ENCODE peak calls at places on chromosome X, in eight cellular contexts. L is stomach, F is K562, B is HCT116, H is suprapubic skin, M is GM12878, R is upper lobe of left lung, V is prostate gland. I is an unnamed sample.

GRCh38 chrX:54758114-54759055 is 39.7 kb downstream of the ITIH6 start:
- DNase-seq in F (no peak), V (no peak), R (no peak), M (no peak), H (no peak), L (no peak), B (no peak), I (no peak)

GRCh38 chrX:48961585-48962091 is 4.2 kb upstream of the OTUD5 start:
- DNase-seq in L (no peak), F (peak; percentile 87), V (no peak), M (no peak), R (no peak), B (no peak), H (no peak), I (peak; percentile 25)

GRCh38 chrX:12615061-12615460 is 176.2 kb upstream of the PRPS2 start:
- DNase-seq in R (no peak), L (no peak), M (no peak), V (no peak), F (no peak), H (no peak), B (no peak), I (no peak)

GRCh38 chrX:56968980-56969379 is 26.4 kb downstream of the SPIN3 start:
- DNase-seq in M (no peak), R (no peak), H (no peak), L (no peak), B (no peak), F (no peak), V (no peak), I (no peak)

GRCh38 chrX:15525664-15526416 is 25.2 kb downstream of the BMX start:
- DNase-seq in M (no peak), F (no peak), V (no peak), H (no peak), L (no peak), R (no peak), B (no peak), I (no peak)

GRCh38 chrX:68693481-68694410 is 46.3 kb downstream of the STARD8 start:
- DNase-seq in R (peak; percentile 82), M (no peak), F (peak; percentile 87), B (no peak), V (peak; percentile 6), L (peak; percentile 56), H (peak; percentile 84), I (peak; percentile 69)

GRCh38 chrX:2701600-2701999 is 10.5 kb downstream of the CD99 start:
- DNase-seq in L (no peak), B (no peak), V (no peak), R (no peak), H (no peak), M (peak; percentile 37), F (no peak), I (no peak)

GRCh38 chrX:101206471-101206870 is 13.1 kb upstream of the DRP2 start:
- DNase-seq in L (no peak), B (peak; percentile 13), M (no peak), F (peak; percentile 51), V (no peak), H (no peak), R (no peak), I (no peak)

GRCh38 chrX:119072771-119073170 is at the start of gene CT47C1:
- DNase-seq in M (no peak), B (no peak), H (no peak), L (no peak), V (no peak), R (no peak), F (peak; percentile 39), I (no peak)

GRCh38 chrX:56366901-56367300 is 134.7 kb downstream of the KLF8 start:
- DNase-seq in H (no peak), M (no peak), R (no peak), F (no peak), V (no peak), B (no peak), L (no peak), I (peak; percentile 52)

GRCh38 chrX:65406532-65406931 is 128.1 kb downstream of the LAS1L start:
- DNase-seq in V (no peak), H (no peak), L (no peak), R (no peak), F (no peak), M (no peak), B (no peak), I (no peak)

GRCh38 chrX:51461053-51462050 is 35.0 kb downstream of the NUDT11 start:
- DNase-seq in M (no peak), L (no peak), B (peak; percentile 7), V (no peak), F (peak; percentile 17), H (no peak), R (no peak), I (no peak)

GRCh38 chrX:11143931-11144678 is 33.0 kb downstream of the HCCS start:
- DNase-seq in M (peak; percentile 42), R (peak; percentile 49), H (no peak), V (peak; percentile 68), F (peak; percentile 58), B (peak; percentile 63), L (peak; percentile 67), I (peak; percentile 58)

GRCh38 chrX:51420610-51421009 is 75.8 kb downstream of the NUDT11 start:
- DNase-seq in B (peak; percentile 23), M (no peak), H (no peak), R (no peak), V (peak; percentile 17), F (peak; percentile 13), L (no peak), I (no peak)

GRCh38 chrX:19638968-19639539 is 123.7 kb upstream of the MAP3K15 start:
- DNase-seq in F (no peak), L (no peak), V (no peak), M (no peak), R (no peak), H (no peak), B (no peak), I (no peak)

GRCh38 chrX:20029728-20030127 is 38.9 kb upstream of the BCLAF3 start:
- DNase-seq in V (peak; percentile 65), H (no peak), F (no peak), L (peak; percentile 70), R (no peak), B (no peak), M (peak; percentile 2), I (peak; percentile 77)

GRCh38 chrX:25968920-25969319 is 169.2 kb upstream of the MAGEB18 start:
- DNase-seq in F (peak; percentile 4), B (no peak), M (no peak), V (no peak), L (no peak), R (no peak), H (no peak), I (no peak)

GRCh38 chrX:110341189-110342035 is 17.2 kb upstream of the RTL9 start:
- DNase-seq in V (no peak), L (no peak), F (no peak), H (no peak), M (no peak), R (no peak), B (peak; percentile 28), I (no peak)

GRCh38 chrX:153981771-153982533 is 9.4 kb downstream of the TMEM187 start:
- DNase-seq in M (no peak), B (no peak), H (no peak), V (no peak), R (peak; percentile 58), F (no peak), L (no peak), I (peak; percentile 62)

GRCh38 chrX:51894697-51895336 is 1.4 kb downstream of the MAGED1 start:
- DNase-seq in B (no peak), F (no peak), R (no peak), M (no peak), L (no peak), H (no peak), V (no peak), I (peak; percentile 27)

GRCh38 chrX:40121618-40122017 is 23.9 kb upstream of the BCOR start:
- DNase-seq in F (no peak), R (no peak), L (no peak), B (no peak), M (no peak), V (no peak), H (no peak), I (no peak)
- H3K4me3 ChIP-seq in F (no peak overlapping the region), R (no peak overlapping the region), L (no peak overlapping the region), B (no peak overlapping the region), M (no peak overlapping the region), V (no peak overlapping the region), H (no peak overlapping the region), I (no peak overlapping the region)

DNA sequence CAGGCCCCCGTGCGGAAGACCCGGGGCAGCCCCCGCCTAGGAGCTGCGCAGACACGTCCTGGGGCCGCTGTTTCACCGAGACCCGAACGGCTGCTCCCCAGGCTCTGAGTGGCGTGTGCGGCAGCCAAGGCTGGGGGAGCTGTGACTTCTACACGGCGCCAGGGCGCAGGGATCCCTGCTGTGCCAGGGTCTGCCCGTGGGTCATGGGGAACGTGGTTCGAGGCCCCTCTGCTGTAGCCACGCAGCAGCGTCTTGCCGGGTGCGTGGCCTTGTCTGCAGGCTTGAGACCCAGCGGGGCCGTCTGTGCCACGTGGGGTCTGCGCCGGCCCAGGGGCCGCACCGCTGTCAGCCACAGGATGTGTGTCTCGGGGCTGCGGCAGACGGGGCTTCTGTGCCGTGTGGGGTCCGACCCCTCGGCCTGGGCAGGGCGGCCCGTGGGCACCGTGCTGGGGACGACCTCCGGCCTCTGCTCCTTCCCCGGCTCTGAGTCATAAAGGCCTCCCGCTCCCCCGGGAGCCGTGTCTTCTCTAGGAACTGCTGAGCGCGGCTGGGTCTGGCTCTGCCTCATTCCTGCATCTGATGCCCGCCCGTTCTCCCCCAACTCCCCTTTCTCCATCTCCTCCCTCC is 12.7 kb upstream of the GTPBP6 start:
- DNase-seq in V (no peak), M (no peak), F (no peak), H (no peak), L (no peak), R (no peak), B (no peak), I (no peak)
- H3K4me1 ChIP-seq in V (no peaks in the 10 kb centered on the region), M (no peaks in the 10 kb centered on the region), F (peaks cover 3% of the 10 kb centered on the region), H (peaks cover 16% of the 10 kb centered on the region), L (peaks cover 14% of the 10 kb centered on the region), R (peaks cover 14% of the 10 kb centered on the region), B (peaks cover 13% of the 10 kb centered on the region), I (peaks cover 9% of the 10 kb centered on the region)

GRCh38 chrX:150334100-150334499 is 29.0 kb upstream of the MAMLD1 start:
- DNase-seq in M (no peak), R (no peak), V (no peak), L (no peak), H (no peak), B (no peak), F (no peak), I (no peak)
- TF ChIP-seq POLR2AphosphoS5 in M (no peak), R (no peak), V (no peak), L (no peak), H (no peak), B (no peak), F (no peak), I (no peak)

DNA sequence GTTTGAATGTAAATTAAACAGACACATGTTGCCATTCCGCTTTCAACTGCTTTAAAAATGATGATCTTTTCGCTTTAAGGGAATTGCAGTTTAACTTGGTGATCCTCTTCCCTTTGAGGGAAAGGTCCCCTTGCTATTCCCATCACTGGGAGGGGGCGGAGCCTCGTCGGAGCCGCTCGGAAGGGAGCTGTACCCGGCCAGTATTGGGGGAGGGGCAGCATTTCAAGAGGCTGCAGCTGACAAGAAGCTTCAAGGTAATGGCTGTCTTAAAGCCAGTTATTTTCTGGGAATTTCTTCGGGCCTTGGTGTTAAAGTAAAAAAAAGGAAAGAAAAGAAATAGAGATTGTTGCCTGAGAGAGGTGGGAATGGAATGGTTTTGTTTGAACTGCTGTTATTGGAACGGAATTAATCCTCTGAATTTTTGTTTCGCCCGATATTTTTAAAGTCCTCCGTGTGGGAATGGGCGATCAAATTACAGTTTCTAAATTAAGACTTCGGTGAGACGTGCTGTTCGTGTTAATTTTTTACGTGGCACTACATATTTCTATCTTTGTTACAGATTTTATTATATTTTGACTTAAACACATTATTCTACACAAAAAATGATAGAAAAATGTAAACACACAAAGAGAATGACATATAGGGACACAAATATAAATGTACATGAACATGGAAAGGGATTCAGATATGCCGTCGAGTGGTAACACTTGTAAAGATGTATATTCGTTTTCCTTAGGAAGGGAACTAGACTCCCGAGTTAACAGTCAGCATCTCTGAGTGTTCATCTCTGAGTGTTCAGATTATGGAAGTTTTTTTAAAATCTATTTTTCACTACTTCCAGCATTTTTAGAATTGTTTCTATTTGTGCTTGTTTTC is 9.2 kb downstream of the PWWP3B start:
- DNase-seq in H (no peak), B (no peak), F (no peak), L (no peak), M (no peak), V (peak; percentile 4), R (no peak), I (no peak)
- H3K4me3 ChIP-seq in H (no peak overlapping the region), B (no peak overlapping the region), F (no peak overlapping the region), L (no peak overlapping the region), M (no peak overlapping the region), V (no peak overlapping the region), R (no peak overlapping the region), I (no peak overlapping the region)

I was measured in transverse colon.